ENCODE peak calls at places on chromosomes 2 and 18, in four cellular contexts. K is endothelial cell, X is fibroblast of lung, Q is B cell. A is an unnamed sample.

GRCh38 chr18:58087928-58088722 is 44.1 kb downstream of the NEDD4L start:
- DNase-seq in X (peak), K (no peak), Q (no peak), A (no peak)

GRCh38 chr18:70287731-70288130 is 1.1 kb upstream of the SOCS6 start:
- DNase-seq in Q (no peak), K (no peak), X (no peak), A (no peak)

GRCh38 chr2:171529914-171530313 is 7.6 kb downstream of the CYBRD1 start:
- DNase-seq in Q (no peak), K (no peak), X (no peak), A (no peak)

GRCh38 chr18:48161201-48161910 is 230.9 kb upstream of the SMAD2 start:
- DNase-seq in X (peak), K (peak), Q (no peak), A (no peak)

GRCh38 chr2:217414429-217414828 is 554.6 kb upstream of the TNP1 start:
- DNase-seq in X (no peak), Q (no peak), K (no peak), A (no peak)

GRCh38 chr2:149000168-149000938 is 38.1 kb upstream of the LYPD6B start:
- DNase-seq in X (no peak), K (no peak), Q (no peak), A (no peak)

GRCh38 chr18:48023334-48024008 is 93.0 kb upstream of the SMAD2 start:
- DNase-seq in X (peak), Q (no peak), K (peak), A (no peak)

GRCh38 chr18:73288813-73289212 is 421.0 kb upstream of the NETO1 start:
- DNase-seq in K (no peak), Q (no peak), X (no peak), A (no peak)

GRCh38 chr2:43059183-43059897 is 167.1 kb downstream of the ZFP36L2 start:
- DNase-seq in Q (no peak), X (peak), K (no peak), A (peak)

GRCh38 chr2:44494006-44494405 is 132.3 kb downstream of the CAMKMT start:
- DNase-seq in K (no peak), Q (no peak), X (no peak), A (no peak)

GRCh38 chr18:56709463-56709862 is 58.3 kb downstream of the WDR7 start:
- DNase-seq in X (peak), K (no peak), Q (no peak), A (peak)

GRCh38 chr2:60262178-60262577 is 291.3 kb downstream of the BCL11A start:
- DNase-seq in Q (no peak), X (no peak), K (no peak), A (no peak)

GRCh38 chr2:40218679-40219078 is 233.2 kb downstream of the SLC8A1 start:
- DNase-seq in X (no peak), Q (no peak), K (no peak), A (peak)

GRCh38 chr2:173571021-173571821 is 216.5 kb downstream of the CDCA7 start:
- DNase-seq in X (peak), Q (no peak), K (peak), A (peak)

GRCh38 chr2:168811670-168812069 is 9.2 kb downstream of the NOSTRIN start:
- DNase-seq in X (no peak), Q (no peak), K (no peak), A (no peak)

GRCh38 chr2:229137623-229138022 is 133.5 kb downstream of the PID1 start:
- DNase-seq in X (no peak), Q (no peak), K (no peak), A (no peak)

GRCh38 chr2:227759411-227760113 is 13.9 kb downstream of the SCYGR8 start:
- DNase-seq in K (peak), X (peak), Q (no peak), A (no peak)

GRCh38 chr2:138029238-138029637 is 65.0 kb downstream of the HNMT start:
- DNase-seq in X (peak), K (no peak), Q (no peak), A (peak)

GRCh38 chr2:168600970-168601369 is 144.9 kb downstream of the CERS6 start:
- DNase-seq in K (no peak), X (no peak), Q (no peak), A (no peak)

GRCh38 chr2:241344925-241345651 is 11.0 kb upstream of the FARP2 start:
- DNase-seq in X (peak), K (no peak), Q (no peak), A (no peak)

GRCh38 chr2:174322139-174322538 is 12.6 kb upstream of the SP9 start:
- DNase-seq in Q (no peak), X (no peak), K (no peak), A (no peak)

GRCh38 chr2:134014196-134014960 is 239.5 kb upstream of the MGAT5 start:
- DNase-seq in X (peak), K (no peak), Q (no peak), A (no peak)

GRCh38 chr2:194735837-194736542 is 921.0 kb upstream of the SLC39A10 start:
- DNase-seq in X (peak), K (no peak), Q (no peak), A (no peak)

GRCh38 chr2:118893100-118893499 is 45.7 kb upstream of the EN1 start:
- DNase-seq in X (no peak), K (no peak), Q (no peak), A (no peak)

GRCh38 chr2:230077851-230078547 is 9.3 kb upstream of the SLC16A14 start:
- DNase-seq in X (no peak), K (peak), Q (no peak), A (no peak)

GRCh38 chr2:60528366-60528765 is 25.1 kb downstream of the BCL11A start:
- DNase-seq in K (no peak), Q (no peak), X (no peak), A (no peak)

GRCh38 chr2:226031962-226032441 is 632.5 kb downstream of the NYAP2 start:
- DNase-seq in X (peak), K (no peak), Q (no peak), A (no peak)

GRCh38 chr2:130346041-130346740 is 3.5 kb downstream of the IMP4 start:
- DNase-seq in X (no peak), K (no peak), Q (no peak), A (no peak)

GRCh38 chr2:179354739-179355537 is 90.3 kb upstream of the SESTD1 start:
- DNase-seq in K (no peak), X (no peak), Q (no peak), A (no peak)
- TF ChIP-seq CTCF in K (peak), X (no peak), Q (peak), A (no peak)

GRCh38 chr18:24397694-24398365 is at the start of gene OSBPL1A:
- DNase-seq in K (peak), X (peak), Q (peak), A (peak)
- TF ChIP-seq CTCF in K (no peak), X (no peak), Q (no peak), A (no peak)

GRCh38 chr2:96209729-96210085 is 1.1 kb upstream of the STARD7 start:
- DNase-seq in X (no peak), Q (no peak), K (no peak), A (no peak)
- TF ChIP-seq CTCF in X (no peak), Q (no peak), K (no peak), A (no peak)

GRCh38 chr2:113009617-113010016 is 4.4 kb downstream of the IL36A start:
- DNase-seq in K (no peak), X (no peak), Q (no peak), A (no peak)

GRCh38 chr2:113011108-113011507 is 5.8 kb downstream of the IL36A start:
- DNase-seq in X (no peak), K (no peak), Q (no peak), A (no peak)

GRCh38 chr2:113005030-113005509 is at the start of gene IL36A:
- DNase-seq in K (no peak), X (no peak), Q (no peak), A (no peak)

GRCh38 chr2:113010088-113010487 is 4.8 kb downstream of the IL36A start:
- DNase-seq in X (peak), K (no peak), Q (no peak), A (no peak)

GRCh38 chr2:113007250-113007649 is 2.0 kb downstream of the IL36A start:
- DNase-seq in Q (no peak), X (no peak), K (no peak), A (no peak)
- TF ChIP-seq CTCF in Q (no peak), X (no peak), K (no peak), A (no peak)

DNA sequence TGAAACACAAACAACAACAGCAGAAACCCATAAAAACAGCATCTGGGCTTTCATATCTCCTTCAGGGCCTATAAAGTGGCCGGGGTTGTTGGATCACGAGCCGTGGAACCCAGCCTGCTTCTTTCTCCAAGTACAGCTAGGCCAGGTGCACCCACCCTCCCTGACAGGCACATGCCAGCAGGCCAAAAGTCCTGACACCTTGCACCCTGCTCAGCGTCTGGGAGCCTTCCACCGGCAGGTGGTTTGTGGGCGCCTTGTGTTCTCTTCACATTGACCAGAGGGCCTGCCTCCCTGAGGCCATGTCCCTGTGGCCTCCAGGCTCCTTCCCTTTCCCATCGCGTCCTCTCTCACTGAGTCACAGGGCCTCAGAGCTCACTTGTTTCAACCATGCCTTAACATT is 271.6 kb downstream of the ZNF516 start:
- DNase-seq in K (no peak), Q (no peak), X (no peak), A (no peak)
- TF ChIP-seq CTCF in K (no peak), Q (no peak), X (no peak), A (no peak)

GRCh38 chr2:64866797-64867196 is 122.4 kb upstream of the SLC1A4 start:
- DNase-seq in Q (no peak), X (peak), K (no peak), A (peak)
- TF ChIP-seq CTCF in Q (no peak), X (peak), K (no peak), A (no peak)

GRCh38 chr18:61954347-61954746 is 61.5 kb upstream of the RNF152 start:
- DNase-seq in Q (no peak), K (no peak), X (no peak), A (no peak)

GRCh38 chr18:61955644-61956043 is 62.8 kb upstream of the RNF152 start:
- DNase-seq in Q (no peak), X (no peak), K (no peak), A (no peak)

GRCh38 chr18:61953161-61953560 is 60.4 kb upstream of the RNF152 start:
- DNase-seq in X (peak), Q (no peak), K (no peak), A (no peak)

GRCh38 chr18:61953641-61954040 is 60.8 kb upstream of the RNF152 start:
- DNase-seq in X (no peak), Q (no peak), K (no peak), A (no peak)

DNA sequence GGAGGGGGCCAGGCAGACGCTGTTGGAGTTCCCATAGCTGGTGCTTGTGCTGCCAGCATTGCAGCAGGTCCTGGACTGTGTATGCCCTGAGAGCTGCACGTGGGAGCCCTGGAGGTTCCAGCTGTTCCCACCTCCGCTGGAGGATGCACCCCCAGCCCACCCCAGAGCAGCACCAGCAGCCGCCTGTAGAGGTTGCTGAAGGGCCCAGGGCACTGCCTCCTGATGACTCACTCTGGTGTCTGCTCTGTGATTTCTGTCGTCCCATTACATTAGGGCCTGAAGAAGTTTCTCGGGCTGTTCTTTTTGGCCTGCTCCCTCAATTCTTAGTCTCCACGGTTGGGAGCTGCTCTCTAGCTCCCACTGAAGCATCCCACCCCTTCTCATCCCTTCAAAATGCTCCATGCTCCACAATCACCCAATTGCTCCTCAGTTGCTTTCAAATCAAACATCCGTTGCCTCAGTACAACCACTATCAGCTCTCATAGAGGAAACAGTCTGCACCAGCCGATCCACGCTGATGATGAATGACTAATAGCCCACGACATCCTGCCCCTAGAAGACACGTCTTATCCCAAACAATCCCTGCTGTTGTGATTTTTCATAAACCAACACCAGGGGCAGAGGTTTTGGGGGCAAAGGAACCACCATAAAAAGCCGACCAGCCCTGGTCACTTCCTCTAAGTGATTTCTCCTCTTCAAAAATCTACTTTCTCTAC is 65.2 kb upstream of the RNF152 start:
- DNase-seq in Q (no peak), X (peak), K (no peak), A (no peak)
- TF ChIP-seq CTCF in Q (no peak), X (no peak), K (no peak), A (no peak)

GRCh38 chr2:204967199-204967995 is 422.1 kb downstream of the PARD3B start:
- DNase-seq in K (no peak), Q (no peak), X (peak), A (no peak)
- TF ChIP-seq CTCF in K (no peak), Q (no peak), X (no peak), A (no peak)

A was measured in astrocyte of the cerebellum.